ENCODE peak calls at places on chromosomes 1 and 21, in four cellular contexts. G is activated CD8-positive, alpha-beta T cell treated with anti-CD3 and anti-CD28 coated beads for 36 hours; L is WTC11; R is T-cell. X is an unnamed sample.

GRCh38 chr1:156804026-156804425 is 12.6 kb downstream of the SH2D2A start:
- DNase-seq in G (no peak), L (no peak), R (no peak), X (no peak)

GRCh38 chr21:17003763-17004373 is 509.0 kb upstream of the CXADR start:
- DNase-seq in G (no peak), L (no peak), R (no peak), X (no peak)

GRCh38 chr1:221045842-221046831 is 166.9 kb downstream of the HLX start:
- DNase-seq in G (no peak), L (no peak), R (no peak), X (no peak)

GRCh38 chr1:20496241-20496661 is 10.2 kb upstream of the CAMK2N1 start:
- DNase-seq in G (peak; percentile 59), L (no peak), R (no peak), X (no peak)

GRCh38 chr1:26352338-26352679 is 1.6 kb downstream of the CRYBG2 start:
- DNase-seq in G (no peak), L (no peak), R (no peak), X (no peak)

GRCh38 chr1:170407601-170408000 is 124.4 kb upstream of the GORAB start:
- DNase-seq in G (no peak), L (no peak), R (no peak), X (no peak)

GRCh38 chr21:42133131-42133530 is 62.0 kb downstream of the UMODL1 start:
- DNase-seq in G (no peak), L (no peak), R (no peak), X (no peak)

GRCh38 chr21:34614443-34614692 is 545 bp downstream of the RCAN1 start:
- DNase-seq in G (no peak), L (no peak), R (no peak), X (no peak)

GRCh38 chr1:108708726-108709660 is 3.7 kb upstream of the FNDC7 start:
- DNase-seq in G (peak; percentile 85), L (peak; percentile 72), R (peak; percentile 54), X (no peak)

GRCh38 chr21:44657635-44658183 is at the start of gene KRTAP12-3:
- DNase-seq in G (peak; percentile 40), L (no peak), R (peak; percentile 71), X (no peak)

GRCh38 chr1:209095627-209096595 is 487.6 kb upstream of the CAMK1G start:
- DNase-seq in G (no peak), L (no peak), R (no peak), X (no peak)

X was measured in fibroblast of the conjunctiva.